ENCODE peak calls at places on chromosomes 16 and 17, in six cellular contexts. F is kidney epithelial cell, T is GM20000, S is RWPE2, I is GM23338, M is NCI-H524. N is an unnamed sample.

GRCh38 chr17:62703269-62703775 is 75.9 kb downstream of the MRC2 start:
- DNase-seq in F (peak), T (no peak), S (peak), I (no peak), M (no peak), N (peak)

GRCh38 chr16:12406840-12407690 is 396.6 kb downstream of the CPPED1 start:
- DNase-seq in F (no peak), T (no peak), S (no peak), I (no peak), M (no peak), N (no peak)

GRCh38 chr16:2199621-2200139 is 3.3 kb upstream of the CASKIN1 start:
- DNase-seq in F (no peak), T (no peak), S (peak), I (no peak), M (no peak), N (no peak)

GRCh38 chr16:19167710-19168172 is 299 bp upstream of the SYT17 start:
- DNase-seq in F (no peak), T (peak), S (peak), I (peak), M (peak), N (peak)

GRCh38 chr16:50881953-50882352 is 140.1 kb downstream of the CYLD start:
- DNase-seq in F (no peak), T (no peak), S (no peak), I (no peak), M (no peak), N (no peak)

GRCh38 chr16:84925773-84926372 is 85.5 kb downstream of the ZDHHC7 start:
- DNase-seq in F (no peak), T (no peak), S (no peak), I (peak), M (no peak), N (no peak)

GRCh38 chr17:16040710-16041251 is 41.2 kb downstream of the TTC19 start:
- DNase-seq in F (no peak), T (no peak), S (no peak), I (no peak), M (no peak), N (no peak)

GRCh38 chr16:29738514-29738913 is 7.3 kb downstream of the C16orf54 start:
- DNase-seq in F (no peak), T (peak), S (no peak), I (no peak), M (no peak), N (peak)

GRCh38 chr16:30049871-30050270 is 15.7 kb upstream of the ALDOA start:
- DNase-seq in F (no peak), T (no peak), S (no peak), I (no peak), M (no peak), N (no peak)

GRCh38 chr16:69311115-69311532 is at the start of gene VPS4A:
- DNase-seq in F (peak), T (peak), S (peak), I (peak), M (peak), N (peak)

GRCh38 chr17:57256708-57257112 is 387 bp downstream of the MSI2 start:
- DNase-seq in F (no peak), T (peak), S (no peak), I (peak), M (no peak), N (no peak)

GRCh38 chr16:65572156-65572555 is 450.3 kb upstream of the CDH11 start:
- DNase-seq in F (peak), T (no peak), S (no peak), I (no peak), M (no peak), N (no peak)

GRCh38 chr16:89602273-89602951 is 11.0 kb upstream of the DPEP1 start:
- DNase-seq in F (peak), T (peak), S (peak), I (peak), M (peak), N (no peak)